ENCODE peak calls at places on chromosomes 6 and 20, in five cellular contexts. One of them, this sample, is unnamed.

GRCh38 chr20:63029358-63030121 is 22.8 kb upstream of the BHLHE23 start:
- DNase-seq in GM12878: no peak
- DNase-seq in breast epithelium: no peak
- DNase-seq in NCI-H69: peak; percentile 30
- DNase-seq in A172: peak; percentile 34
- DNase-seq in this sample: no peak

GRCh38 chr20:48275325-48275724 is 490.0 kb upstream of the SULF2 start:
- DNase-seq in GM12878: no peak
- DNase-seq in breast epithelium: no peak
- DNase-seq in NCI-H69: peak; percentile 3
- DNase-seq in A172: no peak
- DNase-seq in this sample: no peak

GRCh38 chr6:135162678-135163439 is 18.2 kb upstream of the MYB start:
- DNase-seq in GM12878: no peak
- DNase-seq in breast epithelium: no peak
- DNase-seq in NCI-H69: peak; percentile 86
- DNase-seq in A172: peak; percentile 25
- DNase-seq in this sample: peak; percentile 33

GRCh38 chr6:45419574-45420082 is 41.9 kb upstream of the SUPT3H start:
- DNase-seq in GM12878: no peak
- DNase-seq in breast epithelium: peak; percentile 60
- DNase-seq in NCI-H69: peak; percentile 42
- DNase-seq in A172: no peak
- DNase-seq in this sample: peak; percentile 65

GRCh38 chr6:27157461-27158315 is 89.8 kb upstream of the PRSS16 start:
- DNase-seq in GM12878: peak; percentile 66
- DNase-seq in breast epithelium: peak; percentile 67
- DNase-seq in NCI-H69: peak; percentile 94
- DNase-seq in A172: peak; percentile 88
- DNase-seq in this sample: peak; percentile 63

GRCh38 chr6:108592371-108593337 is 31.9 kb downstream of the FOXO3 start:
- DNase-seq in GM12878: peak; percentile 76
- DNase-seq in breast epithelium: peak; percentile 71
- DNase-seq in NCI-H69: peak; percentile 67
- DNase-seq in A172: peak; percentile 75
- DNase-seq in this sample: peak; percentile 93

GRCh38 chr20:32695089-32695488 is 21.3 kb upstream of the C20orf203 start:
- DNase-seq in GM12878: no peak
- DNase-seq in breast epithelium: no peak
- DNase-seq in NCI-H69: no peak
- DNase-seq in A172: no peak
- DNase-seq in this sample: no peak

GRCh38 chr6:15966000-15966399 is 162.9 kb upstream of the MYLIP start:
- DNase-seq in GM12878: no peak
- DNase-seq in breast epithelium: no peak
- DNase-seq in NCI-H69: no peak
- DNase-seq in A172: no peak
- DNase-seq in this sample: no peak

GRCh38 chr6:144768676-144769599 is 483.8 kb downstream of the UTRN start:
- DNase-seq in GM12878: no peak
- DNase-seq in breast epithelium: no peak
- DNase-seq in NCI-H69: peak; percentile 98
- DNase-seq in A172: no peak
- DNase-seq in this sample: no peak

GRCh38 chr20:4853004-4853403 is 131.3 kb downstream of the PRND start:
- DNase-seq in GM12878: no peak
- DNase-seq in breast epithelium: no peak
- DNase-seq in NCI-H69: no peak
- DNase-seq in A172: no peak
- DNase-seq in this sample: no peak

This sample was measured in amniotic epithelial cell.